ENCODE peak calls at places on chromosomes 4 and X, in nine cellular contexts. One of them, this sample, is unnamed.

GRCh38 chr4:23476514-23477090 is 413.2 kb downstream of the PPARGC1A start:
- DNase-seq in heart left ventricle: no peak
- DNase-seq in HL-60: no peak
- DNase-seq in sciatic nerve: no peak
- DNase-seq in GM23338: no peak
- DNase-seq in lung: no peak
- DNase-seq in kidney epithelial cell: peak
- DNase-seq in posterior cingulate gyrus: no peak
- DNase-seq in epithelial cell of prostate: no peak
- DNase-seq in this sample: no peak

GRCh38 chrX:134568617-134569016 is 89.7 kb downstream of the PLAC1 start:
- DNase-seq in epithelial cell of prostate: no peak
- DNase-seq in heart left ventricle: no peak
- DNase-seq in sciatic nerve: no peak
- DNase-seq in HL-60: no peak
- DNase-seq in lung: no peak
- DNase-seq in kidney epithelial cell: no peak
- DNase-seq in GM23338: no peak
- DNase-seq in posterior cingulate gyrus: no peak
- DNase-seq in this sample: no peak

GRCh38 chr4:150126880-150127236 is 48.6 kb downstream of the DCLK2 start:
- DNase-seq in lung: no peak
- DNase-seq in posterior cingulate gyrus: no peak
- DNase-seq in epithelial cell of prostate: no peak
- DNase-seq in heart left ventricle: no peak
- DNase-seq in HL-60: no peak
- DNase-seq in sciatic nerve: no peak
- DNase-seq in GM23338: no peak
- DNase-seq in kidney epithelial cell: no peak
- DNase-seq in this sample: no peak

GRCh38 chr4:51880016-51880915 is 37.3 kb downstream of the DCUN1D4 start:
- DNase-seq in epithelial cell of prostate: no peak
- DNase-seq in GM23338: no peak
- DNase-seq in kidney epithelial cell: no peak
- DNase-seq in heart left ventricle: no peak
- DNase-seq in sciatic nerve: no peak
- DNase-seq in HL-60: no peak
- DNase-seq in lung: no peak
- DNase-seq in posterior cingulate gyrus: no peak
- DNase-seq in this sample: no peak

GRCh38 chr4:31929676-31930075 is 1209.5 kb downstream of the PCDH7 start:
- DNase-seq in heart left ventricle: no peak
- DNase-seq in posterior cingulate gyrus: no peak
- DNase-seq in kidney epithelial cell: no peak
- DNase-seq in sciatic nerve: no peak
- DNase-seq in GM23338: no peak
- DNase-seq in HL-60: no peak
- DNase-seq in epithelial cell of prostate: no peak
- DNase-seq in lung: no peak
- DNase-seq in this sample: no peak

GRCh38 chr4:176830971-176831370 is 38.2 kb upstream of the VEGFC start:
- DNase-seq in HL-60: no peak
- DNase-seq in posterior cingulate gyrus: no peak
- DNase-seq in kidney epithelial cell: no peak
- DNase-seq in heart left ventricle: no peak
- DNase-seq in epithelial cell of prostate: no peak
- DNase-seq in GM23338: no peak
- DNase-seq in lung: no peak
- DNase-seq in sciatic nerve: no peak
- DNase-seq in this sample: no peak

GRCh38 chr4:113878718-113879117 is 100.7 kb downstream of the ARSJ start:
- DNase-seq in epithelial cell of prostate: no peak
- DNase-seq in heart left ventricle: no peak
- DNase-seq in HL-60: no peak
- DNase-seq in posterior cingulate gyrus: no peak
- DNase-seq in sciatic nerve: no peak
- DNase-seq in GM23338: peak
- DNase-seq in lung: no peak
- DNase-seq in kidney epithelial cell: peak
- DNase-seq in this sample: no peak

GRCh38 chr4:141350122-141350904 is 129.6 kb downstream of the ZNF330 start:
- DNase-seq in heart left ventricle: no peak
- DNase-seq in posterior cingulate gyrus: no peak
- DNase-seq in kidney epithelial cell: peak
- DNase-seq in GM23338: no peak
- DNase-seq in HL-60: no peak
- DNase-seq in lung: no peak
- DNase-seq in epithelial cell of prostate: peak
- DNase-seq in sciatic nerve: no peak
- DNase-seq in this sample: no peak

GRCh38 chrX:114152130-114152529 is 431.8 kb upstream of the HTR2C start:
- DNase-seq in sciatic nerve: no peak
- DNase-seq in GM23338: no peak
- DNase-seq in epithelial cell of prostate: peak
- DNase-seq in kidney epithelial cell: peak
- DNase-seq in heart left ventricle: no peak
- DNase-seq in HL-60: peak
- DNase-seq in lung: no peak
- DNase-seq in posterior cingulate gyrus: no peak
- DNase-seq in this sample: no peak

GRCh38 chr4:148998719-148999118 is 556.5 kb upstream of the NR3C2 start:
- DNase-seq in heart left ventricle: no peak
- DNase-seq in HL-60: no peak
- DNase-seq in sciatic nerve: no peak
- DNase-seq in posterior cingulate gyrus: no peak
- DNase-seq in epithelial cell of prostate: no peak
- DNase-seq in lung: no peak
- DNase-seq in kidney epithelial cell: no peak
- DNase-seq in GM23338: peak
- DNase-seq in this sample: peak

GRCh38 chr4:189279188-189279587 is 661.5 kb upstream of the FRG1 start:
- DNase-seq in lung: no peak
- DNase-seq in heart left ventricle: no peak
- DNase-seq in epithelial cell of prostate: no peak
- DNase-seq in sciatic nerve: no peak
- DNase-seq in GM23338: no peak
- DNase-seq in HL-60: no peak
- DNase-seq in posterior cingulate gyrus: no peak
- DNase-seq in kidney epithelial cell: no peak
- DNase-seq in this sample: no peak

GRCh38 chr4:3422808-3423297 is 18.9 kb upstream of the HGFAC start:
- DNase-seq in sciatic nerve: no peak
- DNase-seq in heart left ventricle: peak
- DNase-seq in posterior cingulate gyrus: no peak
- DNase-seq in lung: no peak
- DNase-seq in HL-60: no peak
- DNase-seq in GM23338: no peak
- DNase-seq in kidney epithelial cell: no peak
- DNase-seq in epithelial cell of prostate: no peak
- DNase-seq in this sample: no peak

GRCh38 chr4:186200436-186201409 is 9.4 kb downstream of the CYP4V2 start:
- DNase-seq in GM23338: no peak
- DNase-seq in HL-60: no peak
- DNase-seq in posterior cingulate gyrus: no peak
- DNase-seq in lung: no peak
- DNase-seq in kidney epithelial cell: no peak
- DNase-seq in sciatic nerve: no peak
- DNase-seq in heart left ventricle: no peak
- DNase-seq in epithelial cell of prostate: no peak
- DNase-seq in this sample: peak

GRCh38 chrX:53831662-53832635 is 145.4 kb upstream of the HUWE1 start:
- DNase-seq in posterior cingulate gyrus: peak
- DNase-seq in GM23338: peak
- DNase-seq in heart left ventricle: no peak
- DNase-seq in HL-60: no peak
- DNase-seq in kidney epithelial cell: no peak
- DNase-seq in lung: no peak
- DNase-seq in epithelial cell of prostate: no peak
- DNase-seq in sciatic nerve: no peak
- DNase-seq in this sample: peak

GRCh38 chr4:101000496-101000895 is 346.8 kb downstream of the PPP3CA start:
- DNase-seq in posterior cingulate gyrus: no peak
- DNase-seq in HL-60: no peak
- DNase-seq in epithelial cell of prostate: no peak
- DNase-seq in heart left ventricle: no peak
- DNase-seq in sciatic nerve: no peak
- DNase-seq in lung: no peak
- DNase-seq in kidney epithelial cell: no peak
- DNase-seq in GM23338: no peak
- DNase-seq in this sample: no peak

GRCh38 chr4:10063544-10064300 is 42.4 kb upstream of the SLC2A9 start:
- DNase-seq in sciatic nerve: no peak
- DNase-seq in lung: peak
- DNase-seq in kidney epithelial cell: peak
- DNase-seq in posterior cingulate gyrus: peak
- DNase-seq in heart left ventricle: peak
- DNase-seq in epithelial cell of prostate: peak
- DNase-seq in HL-60: peak
- DNase-seq in GM23338: peak
- DNase-seq in this sample: peak

GRCh38 chr4:10951306-10951705 is 266.7 kb upstream of the CLNK start:
- DNase-seq in epithelial cell of prostate: peak
- DNase-seq in sciatic nerve: no peak
- DNase-seq in GM23338: no peak
- DNase-seq in HL-60: no peak
- DNase-seq in lung: no peak
- DNase-seq in heart left ventricle: no peak
- DNase-seq in posterior cingulate gyrus: no peak
- DNase-seq in kidney epithelial cell: no peak
- DNase-seq in this sample: no peak

GRCh38 chr4:155807021-155807420 is 48.2 kb downstream of the GUCY1B1 start:
- DNase-seq in GM23338: no peak
- DNase-seq in HL-60: no peak
- DNase-seq in sciatic nerve: no peak
- DNase-seq in epithelial cell of prostate: no peak
- DNase-seq in lung: no peak
- DNase-seq in kidney epithelial cell: no peak
- DNase-seq in posterior cingulate gyrus: no peak
- DNase-seq in heart left ventricle: no peak
- DNase-seq in this sample: no peak

GRCh38 chr4:140158234-140159030 is 4.4 kb upstream of the MAML3 start:
- DNase-seq in epithelial cell of prostate: no peak
- DNase-seq in GM23338: no peak
- DNase-seq in kidney epithelial cell: no peak
- DNase-seq in posterior cingulate gyrus: no peak
- DNase-seq in lung: peak
- DNase-seq in sciatic nerve: no peak
- DNase-seq in HL-60: no peak
- DNase-seq in heart left ventricle: no peak
- DNase-seq in this sample: no peak